ENCODE peak calls at places on chromosomes 3 and 15, in four cellular contexts. One of them, this sample, is unnamed.

GRCh38 chr3:72152551-72153476 is 367.9 kb upstream of the PROK2 start:
- DNase-seq in H1: no peak
- DNase-seq in GM12878: no peak
- DNase-seq in K562: peak; percentile 55
- DNase-seq in this sample: peak; percentile 21

GRCh38 chr15:23569513-23569912 is 4.0 kb downstream of the MKRN3 start:
- DNase-seq in H1: no peak
- DNase-seq in GM12878: no peak
- DNase-seq in K562: no peak
- DNase-seq in this sample: no peak

GRCh38 chr15:45425135-45425534 is 46.8 kb upstream of the GATM start:
- DNase-seq in K562: no peak
- DNase-seq in H1: no peak
- DNase-seq in GM12878: no peak
- DNase-seq in this sample: no peak

GRCh38 chr3:70800941-70801340 is 488.5 kb upstream of the MDFIC2 start:
- DNase-seq in K562: no peak
- DNase-seq in GM12878: no peak
- DNase-seq in H1: no peak
- DNase-seq in this sample: no peak

GRCh38 chr15:60787737-60788513 is 309.0 kb upstream of the ICE2 start:
- DNase-seq in H1: no peak
- DNase-seq in K562: no peak
- DNase-seq in GM12878: no peak
- DNase-seq in this sample: no peak

GRCh38 chr3:176789281-176789705 is 408.0 kb downstream of the TBL1XR1 start:
- DNase-seq in K562: no peak
- DNase-seq in H1: no peak
- DNase-seq in GM12878: no peak
- DNase-seq in this sample: no peak

GRCh38 chr15:56943398-56943797 is 25.0 kb downstream of the TCF12 start:
- DNase-seq in H1: no peak
- DNase-seq in GM12878: no peak
- DNase-seq in K562: no peak
- DNase-seq in this sample: no peak

GRCh38 chr15:57680021-57680420 is 26.5 kb upstream of the POLR2M start:
- DNase-seq in H1: no peak
- DNase-seq in K562: no peak
- DNase-seq in GM12878: no peak
- DNase-seq in this sample: no peak

GRCh38 chr15:81023483-81024264 is 23.0 kb downstream of the TLNRD1 start:
- DNase-seq in H1: no peak
- DNase-seq in K562: peak; percentile 24
- DNase-seq in GM12878: peak; percentile 97
- DNase-seq in this sample: no peak

GRCh38 chr3:18442743-18443669 is 17.9 kb upstream of the SATB1 start:
- DNase-seq in H1: no peak
- DNase-seq in K562: no peak
- DNase-seq in GM12878: no peak
- DNase-seq in this sample: no peak

GRCh38 chr3:10667269-10667668 is 148.8 kb upstream of the SLC6A11 start:
- DNase-seq in K562: no peak
- DNase-seq in GM12878: peak; percentile 17
- DNase-seq in H1: no peak
- DNase-seq in this sample: no peak

GRCh38 chr15:70165811-70166284 is 68.1 kb upstream of the TLE3 start:
- DNase-seq in H1: no peak
- DNase-seq in K562: no peak
- DNase-seq in GM12878: no peak
- DNase-seq in this sample: no peak

GRCh38 chr3:44353355-44353924 is 14.9 kb downstream of the TCAIM start:
- DNase-seq in GM12878: no peak
- DNase-seq in K562: no peak
- DNase-seq in H1: no peak
- DNase-seq in this sample: no peak

GRCh38 chr3:66407281-66408218 is 93.3 kb downstream of the LRIG1 start:
- DNase-seq in H1: peak; percentile 97
- DNase-seq in GM12878: no peak
- DNase-seq in K562: peak; percentile 74
- DNase-seq in this sample: peak; percentile 19

GRCh38 chr3:172808969-172809546 is 58.5 kb downstream of the ECT2 start:
- DNase-seq in GM12878: no peak
- DNase-seq in K562: no peak
- DNase-seq in H1: no peak
- DNase-seq in this sample: peak; percentile 21

GRCh38 chr3:115418583-115418982 is 204.7 kb upstream of the GAP43 start:
- DNase-seq in H1: no peak
- DNase-seq in GM12878: no peak
- DNase-seq in K562: no peak
- DNase-seq in this sample: no peak

GRCh38 chr15:70195808-70196304 is 98.1 kb upstream of the TLE3 start:
- DNase-seq in GM12878: no peak
- DNase-seq in H1: no peak
- DNase-seq in K562: peak; percentile 30
- DNase-seq in this sample: no peak

GRCh38 chr3:17232442-17232841 is 347.7 kb downstream of the PLCL2 start:
- DNase-seq in GM12878: no peak
- DNase-seq in K562: no peak
- DNase-seq in H1: no peak
- DNase-seq in this sample: no peak

GRCh38 chr3:17233398-17233800 is 348.6 kb downstream of the PLCL2 start:
- DNase-seq in H1: no peak
- DNase-seq in K562: peak; percentile 55
- DNase-seq in GM12878: peak; percentile 51
- DNase-seq in this sample: peak; percentile 52

GRCh38 chr3:17231537-17232261 is 346.9 kb downstream of the PLCL2 start:
- DNase-seq in GM12878: no peak
- DNase-seq in H1: no peak
- DNase-seq in K562: no peak
- DNase-seq in this sample: no peak

GRCh38 chr3:17221529-17221928 is 336.8 kb downstream of the PLCL2 start:
- DNase-seq in K562: no peak
- DNase-seq in GM12878: no peak
- DNase-seq in H1: no peak
- DNase-seq in this sample: no peak

DNA sequence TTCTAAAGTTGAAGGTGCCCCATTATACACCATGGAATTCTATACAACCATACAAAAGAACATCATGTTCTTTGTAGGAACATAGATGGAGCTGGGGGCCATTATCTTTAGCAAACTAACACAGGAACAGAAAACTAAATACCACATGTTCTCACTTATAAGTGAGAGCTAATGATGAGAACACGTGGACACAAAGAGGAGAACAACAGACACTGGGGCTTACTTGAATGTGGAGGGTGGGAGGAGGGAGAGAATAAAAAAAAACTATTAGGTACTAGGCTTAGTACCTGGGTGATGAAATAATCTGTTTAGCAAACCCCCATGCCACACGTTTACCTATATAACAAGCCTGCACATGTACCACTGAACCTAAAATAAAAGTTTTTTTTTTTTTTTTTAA is 342.7 kb downstream of the PLCL2 start:
- DNase-seq in GM12878: no peak
- DNase-seq in K562: no peak
- DNase-seq in H1: no peak
- DNase-seq in this sample: no peak
- TF ChIP-seq EGR1 in GM12878: no peak
- TF ChIP-seq EGR1 in K562: no peak
- TF ChIP-seq EGR1 in H1: no peak
- TF ChIP-seq EGR1 in this sample: no peak

GRCh38 chr3:42541079-42541478 is 38.6 kb downstream of the VIPR1 start:
- DNase-seq in K562: no peak
- DNase-seq in H1: no peak
- DNase-seq in GM12878: no peak
- DNase-seq in this sample: no peak
- TF ChIP-seq EGR1 in K562: no peak
- TF ChIP-seq EGR1 in H1: no peak
- TF ChIP-seq EGR1 in GM12878: no peak
- TF ChIP-seq EGR1 in this sample: no peak

GRCh38 chr3:48400824-48401433 is 28.9 kb downstream of the FBXW12 start:
- DNase-seq in H1: peak; percentile 51
- DNase-seq in GM12878: peak; percentile 26
- DNase-seq in K562: peak; percentile 74
- DNase-seq in this sample: peak; percentile 69
- TF ChIP-seq EGR1 in H1: no peak
- TF ChIP-seq EGR1 in GM12878: no peak
- TF ChIP-seq EGR1 in K562: no peak
- TF ChIP-seq EGR1 in this sample: no peak

GRCh38 chr3:359672-360071 is 163.1 kb downstream of the CHL1 start:
- DNase-seq in GM12878: no peak
- DNase-seq in H1: no peak
- DNase-seq in K562: no peak
- DNase-seq in this sample: no peak
- TF ChIP-seq EGR1 in GM12878: no peak
- TF ChIP-seq EGR1 in H1: no peak
- TF ChIP-seq EGR1 in K562: no peak
- TF ChIP-seq EGR1 in this sample: no peak

GRCh38 chr3:169769287-169770181 is at the start of gene ACTRT3:
- DNase-seq in H1: peak; percentile 84
- DNase-seq in K562: no peak
- DNase-seq in GM12878: no peak
- DNase-seq in this sample: peak; percentile 35
- TF ChIP-seq EGR1 in H1: peak; percentile 75
- TF ChIP-seq EGR1 in K562: no peak
- TF ChIP-seq EGR1 in GM12878: peak; percentile 94
- TF ChIP-seq EGR1 in this sample: no peak

DNA sequence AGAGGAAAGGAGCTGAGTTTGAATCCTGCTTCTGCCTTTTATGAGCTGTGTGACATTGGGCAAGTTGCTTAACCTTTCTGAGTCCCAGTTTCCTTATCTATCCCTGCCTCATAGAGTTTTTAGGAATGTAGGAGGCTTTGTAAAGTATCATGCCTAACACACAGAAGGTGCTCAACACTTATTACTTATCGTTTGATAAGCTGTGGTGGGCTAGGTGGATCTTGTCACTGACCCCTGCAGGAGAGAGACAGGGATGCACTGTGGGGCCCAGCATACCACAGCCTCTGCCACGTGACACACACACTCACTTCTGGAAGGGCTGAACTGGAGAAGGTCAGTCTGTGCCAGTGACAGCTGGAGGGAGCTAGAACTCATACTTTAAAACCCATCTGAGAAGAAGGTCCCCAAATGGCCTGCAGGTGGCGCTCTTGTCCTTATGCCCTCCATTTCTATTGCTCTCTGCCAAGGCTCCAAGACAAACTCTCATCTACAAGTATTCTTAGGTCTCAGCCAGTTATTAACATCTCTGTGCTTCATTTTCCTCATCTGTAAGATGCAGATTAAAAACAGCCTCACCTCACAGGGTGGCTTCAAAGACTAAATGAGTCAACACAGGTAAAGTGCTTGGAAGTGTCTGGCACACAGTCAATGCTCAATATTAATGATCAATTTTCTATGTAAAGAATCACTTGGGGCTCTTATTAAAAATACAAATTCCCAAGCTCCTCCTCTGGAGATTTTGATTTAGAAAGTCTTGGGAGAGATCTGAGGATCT is 57.5 kb upstream of the HACD2 start:
- DNase-seq in H1: peak; percentile 93
- DNase-seq in GM12878: peak; percentile 34
- DNase-seq in K562: peak; percentile 79
- DNase-seq in this sample: peak; percentile 93
- TF ChIP-seq EGR1 in H1: no peak
- TF ChIP-seq EGR1 in GM12878: no peak
- TF ChIP-seq EGR1 in K562: no peak
- TF ChIP-seq EGR1 in this sample: no peak

GRCh38 chr3:144055604-144056003 is 84.0 kb downstream of the DIPK2A start:
- DNase-seq in K562: no peak
- DNase-seq in H1: no peak
- DNase-seq in GM12878: no peak
- DNase-seq in this sample: no peak

GRCh38 chr3:144051211-144051610 is 79.6 kb downstream of the DIPK2A start:
- DNase-seq in K562: no peak
- DNase-seq in GM12878: no peak
- DNase-seq in H1: no peak
- DNase-seq in this sample: no peak

GRCh38 chr3:144053121-144053520 is 81.5 kb downstream of the DIPK2A start:
- DNase-seq in H1: no peak
- DNase-seq in K562: no peak
- DNase-seq in GM12878: no peak
- DNase-seq in this sample: no peak

GRCh38 chr3:144052275-144052674 is 80.7 kb downstream of the DIPK2A start:
- DNase-seq in K562: no peak
- DNase-seq in H1: no peak
- DNase-seq in GM12878: no peak
- DNase-seq in this sample: no peak

DNA sequence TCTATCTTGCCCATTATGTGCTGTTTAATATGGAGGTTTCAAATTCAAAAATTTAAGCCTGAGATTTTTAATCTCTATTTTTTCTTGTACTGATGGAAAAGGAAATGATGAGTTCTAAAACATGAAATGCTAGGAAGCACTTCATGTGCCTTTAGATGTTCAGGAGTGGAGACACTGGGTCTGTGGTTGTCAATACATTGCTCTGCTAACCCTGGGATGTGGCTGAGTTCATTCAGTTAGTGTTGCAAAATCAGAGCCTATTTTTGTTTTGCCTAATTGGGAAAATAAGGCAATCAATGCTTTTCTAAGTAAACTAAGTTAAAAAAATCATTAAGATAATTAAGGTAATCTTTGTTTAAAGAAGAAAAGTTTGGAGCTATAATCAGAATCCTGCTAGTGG is 83.1 kb downstream of the DIPK2A start:
- DNase-seq in GM12878: no peak
- DNase-seq in H1: no peak
- DNase-seq in K562: no peak
- DNase-seq in this sample: no peak
- TF ChIP-seq EGR1 in GM12878: no peak
- TF ChIP-seq EGR1 in H1: no peak
- TF ChIP-seq EGR1 in K562: no peak
- TF ChIP-seq EGR1 in this sample: no peak